ENCODE peak calls at places on chromosomes 6 and 20, in six cellular contexts. M is IMR-90, D is dorsolateral prefrontal cortex, W is cardiac muscle cell, L is OCI-LY7, R is GM06990. P is an unnamed sample.

GRCh38 chr20:6036213-6036612 is 17.6 kb downstream of the LRRN4 start:
- DNase-seq in M (no peak), D (no peak), W (no peak), L (no peak), R (no peak), P (no peak)

GRCh38 chr20:64211874-64212658 is 43.5 kb upstream of the PCMTD2 start:
- DNase-seq in M (no peak), D (no peak), W (no peak), L (no peak), R (no peak), P (no peak)

GRCh38 chr6:35486005-35486925 is 10.6 kb downstream of the TEAD3 start:
- DNase-seq in M (no peak), D (no peak), W (no peak), L (no peak), R (no peak), P (no peak)

GRCh38 chr6:137016366-137016765 is 28.4 kb downstream of the IL20RA start:
- DNase-seq in M (peak; percentile 10), D (no peak), W (peak; percentile 68), L (no peak), R (no peak), P (peak; percentile 23)

GRCh38 chr6:154721460-154721859 is 11.8 kb upstream of the SCAF8 start:
- DNase-seq in M (peak; percentile 70), D (no peak), W (no peak), L (no peak), R (no peak), P (peak; percentile 83)

GRCh38 chr20:57429579-57430202 is 38.5 kb downstream of the RBM38 start:
- DNase-seq in M (peak; percentile 63), D (no peak), W (no peak), L (no peak), R (no peak), P (no peak)

GRCh38 chr6:54085526-54085925 is 25.7 kb upstream of the MLIP start:
- DNase-seq in M (peak; percentile 94), D (peak; percentile 30), W (no peak), L (no peak), R (no peak), P (peak; percentile 94)

GRCh38 chr20:63050406-63050805 is 43.6 kb upstream of the BHLHE23 start:
- DNase-seq in M (no peak), D (no peak), W (no peak), L (no peak), R (no peak), P (no peak)

GRCh38 chr6:6201200-6201599 is 119.3 kb downstream of the F13A1 start:
- DNase-seq in M (no peak), D (no peak), W (no peak), L (no peak), R (peak; percentile 10), P (no peak)

GRCh38 chr20:10249822-10250221 is 31.2 kb downstream of the SNAP25 start:
- DNase-seq in M (no peak), D (no peak), W (no peak), L (no peak), R (no peak), P (no peak)

GRCh38 chr6:166005401-166005845 is 162.2 kb downstream of the TBXT start:
- DNase-seq in M (peak; percentile 62), D (peak; percentile 42), W (peak; percentile 49), L (no peak), R (no peak), P (peak; percentile 71)

GRCh38 chr20:41198443-41198842 is 61.1 kb downstream of the PLCG1 start:
- DNase-seq in M (no peak), D (no peak), W (no peak), L (no peak), R (no peak), P (no peak)

GRCh38 chr6:132812756-132813172 is 1.6 kb upstream of the RPS12 start:
- DNase-seq in M (peak; percentile 59), D (no peak), W (no peak), L (no peak), R (no peak), P (no peak)

GRCh38 chr20:9926007-9926406 is 87.1 kb upstream of the PAK5 start:
- DNase-seq in M (no peak), D (no peak), W (no peak), L (no peak), R (no peak), P (no peak)

GRCh38 chr20:58630063-58630462 is 21.0 kb upstream of the STX16 start:
- DNase-seq in M (peak; percentile 47), D (no peak), W (no peak), L (no peak), R (no peak), P (peak; percentile 44)

GRCh38 chr20:61569836-61570235 is 317.8 kb downstream of the CDH4 start:
- DNase-seq in M (no peak), D (no peak), W (no peak), L (no peak), R (no peak), P (no peak)

GRCh38 chr6:161079566-161080262 is 88.1 kb downstream of the MAP3K4 start:
- DNase-seq in M (peak; percentile 88), D (peak; percentile 71), W (no peak), L (no peak), R (no peak), P (peak; percentile 67)

GRCh38 chr6:139985236-139985815 is 610.9 kb upstream of the CITED2 start:
- DNase-seq in M (no peak), D (no peak), W (no peak), L (no peak), R (no peak), P (no peak)

GRCh38 chr6:139984317-139984716 is 609.9 kb upstream of the CITED2 start:
- DNase-seq in M (no peak), D (no peak), W (no peak), L (no peak), R (no peak), P (no peak)

GRCh38 chr6:139990287-139990686 is 615.8 kb upstream of the CITED2 start:
- DNase-seq in M (no peak), D (no peak), W (no peak), L (no peak), R (no peak), P (peak; percentile 21)

GRCh38 chr6:139988702-139989101 is 614.3 kb upstream of the CITED2 start:
- DNase-seq in M (no peak), D (no peak), W (no peak), L (no peak), R (no peak), P (no peak)

DNA sequence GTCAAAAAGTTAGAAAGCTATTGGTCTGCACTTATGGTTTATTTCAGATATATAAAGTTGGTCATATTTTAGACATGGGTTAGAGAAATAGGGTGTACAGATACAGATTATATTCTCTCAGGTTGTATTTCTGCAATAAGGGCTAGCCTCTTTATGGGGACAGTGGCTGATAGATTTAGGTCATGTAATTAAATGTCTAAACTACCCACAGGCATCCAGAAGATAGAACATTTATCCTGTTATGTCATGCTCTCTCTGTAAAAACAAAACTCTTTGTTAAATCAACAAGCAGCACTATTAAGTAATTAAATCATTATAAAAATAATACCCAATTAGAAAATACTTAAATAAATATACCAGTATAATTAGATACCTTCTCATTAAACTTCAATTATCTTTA is 612.6 kb upstream of the CITED2 start:
- DNase-seq in M (no peak), D (no peak), W (no peak), L (no peak), R (no peak), P (no peak)
- H3K4me3 ChIP-seq in M (no peak overlapping the region), D (no peak overlapping the region), W (no peak overlapping the region), L (no peak overlapping the region), R (no peak overlapping the region), P (no peak overlapping the region)

DNA sequence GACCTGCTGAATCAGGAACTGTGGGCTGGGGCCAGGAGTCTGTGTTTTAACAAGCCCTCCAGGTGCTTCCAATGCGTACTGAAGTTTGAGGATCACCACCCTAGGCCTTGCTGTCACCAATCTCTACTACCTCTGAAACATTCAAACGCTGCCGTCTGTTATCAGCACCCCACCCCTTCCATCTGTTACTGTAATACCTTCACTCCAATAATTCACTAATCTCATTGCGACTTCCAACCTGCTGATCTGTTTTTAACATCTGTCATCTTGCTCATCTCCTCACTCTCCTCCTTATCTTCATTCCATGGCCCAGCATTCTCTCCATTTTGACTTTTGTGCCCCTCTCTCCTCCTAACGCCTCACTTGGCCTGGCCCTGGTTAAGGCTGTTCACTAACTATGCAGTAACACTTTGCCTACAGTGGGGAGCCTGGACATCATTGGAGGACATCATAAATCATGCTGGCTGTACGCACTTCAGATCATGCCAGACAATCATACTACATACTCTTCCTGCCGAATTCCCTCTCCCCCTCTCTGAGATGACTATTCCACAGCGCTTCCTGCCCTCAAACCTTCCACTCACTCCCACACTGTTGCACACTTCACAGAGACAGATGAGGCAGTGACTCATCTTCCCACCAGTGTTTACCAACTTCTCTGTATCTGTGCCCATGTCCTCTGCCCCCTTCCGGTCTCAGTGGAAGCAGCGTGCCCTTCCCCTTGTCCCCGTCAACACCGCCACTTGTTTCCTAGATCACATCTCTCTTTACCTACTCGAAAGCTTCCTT is 3.0 kb upstream of the GUCA1B start:
- DNase-seq in M (peak; percentile 90), D (no peak), W (no peak), L (no peak), R (no peak), P (peak; percentile 46)
- TF ChIP-seq CTCF in M (peak; percentile 32), D (no peak), W (peak; percentile 12), L (no peak), R (no peak), P (no peak)

DNA sequence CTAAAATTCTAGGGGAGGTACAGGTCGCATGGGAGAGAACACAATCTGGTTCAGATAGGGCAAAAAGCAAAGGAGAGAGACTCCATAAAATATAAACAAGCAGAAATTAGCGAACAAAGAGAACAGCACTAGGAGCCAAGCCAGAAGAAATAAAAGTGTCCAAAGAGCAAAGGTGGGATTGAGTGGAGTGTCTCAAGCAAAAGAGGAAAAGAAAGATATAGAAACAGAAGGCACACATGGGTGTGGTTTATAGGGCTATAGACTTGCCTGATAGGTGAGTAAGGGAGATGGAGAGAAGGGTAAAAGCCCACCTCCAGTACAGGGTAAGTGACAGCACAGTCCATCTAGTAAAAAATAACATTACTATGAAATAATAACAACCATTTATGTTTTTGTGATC is 36.5 kb upstream of the IRAK1BP1 start:
- DNase-seq in M (no peak), D (no peak), W (no peak), L (no peak), R (no peak), P (no peak)
- H3K4me3 ChIP-seq in M (no peak overlapping the region), D (no peak overlapping the region), W (no peak overlapping the region), L (no peak overlapping the region), R (no peak overlapping the region), P (no peak overlapping the region)

GRCh38 chr6:33616913-33617312 is 4.2 kb upstream of the ITPR3 start:
- DNase-seq in M (no peak), D (no peak), W (no peak), L (no peak), R (no peak), P (peak; percentile 37)

GRCh38 chr6:33620584-33621395 is at the start of gene ITPR3:
- DNase-seq in M (peak; percentile 27), D (no peak), W (peak; percentile 44), L (peak; percentile 93), R (peak; percentile 95), P (peak; percentile 69)

GRCh38 chr6:33621396-33622388 is 570 bp downstream of the ITPR3 start:
- DNase-seq in M (no peak), D (no peak), W (no peak), L (peak; percentile 74), R (peak; percentile 54), P (no peak)

GRCh38 chr6:33620158-33620583 is 951 bp upstream of the ITPR3 start:
- DNase-seq in M (no peak), D (no peak), W (no peak), L (peak; percentile 61), R (peak; percentile 60), P (no peak)

DNA sequence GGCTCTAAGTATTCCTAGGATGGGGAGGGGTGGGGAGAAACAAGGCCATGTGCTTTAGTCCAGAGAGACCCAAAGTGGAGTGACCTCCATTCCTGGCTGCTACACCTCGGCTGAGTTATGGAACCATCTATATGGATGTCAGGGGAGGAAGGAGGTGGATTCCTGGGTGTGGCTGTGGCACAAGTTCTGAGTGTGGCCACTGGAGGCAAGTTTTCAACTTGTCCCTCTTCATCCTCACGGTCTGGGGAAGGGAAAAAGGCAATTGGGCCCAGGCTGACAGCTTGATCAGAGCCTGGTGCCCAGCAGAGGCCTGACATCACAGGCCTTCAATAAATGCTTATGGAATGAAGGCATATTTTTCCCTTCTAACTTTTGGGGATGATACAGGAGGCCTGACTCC is 2.0 kb upstream of the ITPR3 start:
- DNase-seq in M (no peak), D (no peak), W (no peak), L (no peak), R (no peak), P (no peak)
- TF ChIP-seq CTCF in M (no peak), D (no peak), W (no peak), L (no peak), R (no peak), P (no peak)

P was measured in choroid plexus epithelial cell.